ENCODE peak calls at places on chromosomes 16 and 17, in four cellular contexts. W, P, H and M are unnamed samples.

GRCh38 chr17:27158390-27158789 is 135.5 kb upstream of the WSB1 start:
- DNase-seq in W (no peak), P (no peak), H (no peak), M (no peak)

GRCh38 chr16:50509521-50510341 is 38.5 kb upstream of the NKD1 start:
- DNase-seq in W (no peak), P (no peak), H (no peak), M (peak)

GRCh38 chr17:15321556-15322250 is 19.7 kb downstream of the TEKT3 start:
- DNase-seq in W (no peak), P (no peak), H (no peak), M (no peak)

GRCh38 chr17:81148986-81149533 is 16.2 kb upstream of the PVALEF start:
- DNase-seq in W (no peak), P (no peak), H (no peak), M (no peak)

GRCh38 chr17:21513012-21513570 is 136.9 kb downstream of the KCNJ12 start:
- DNase-seq in W (peak), P (peak), H (peak), M (peak)

GRCh38 chr17:40021471-40021961 is 6.3 kb downstream of the CSF3 start:
- DNase-seq in W (peak), P (no peak), H (peak), M (no peak)

GRCh38 chr16:46972971-46973456 is 460 bp downstream of the DNAJA2 start:
- DNase-seq in W (peak), P (no peak), H (no peak), M (no peak)

GRCh38 chr17:10127819-10128375 is 70.5 kb downstream of the GAS7 start:
- DNase-seq in W (no peak), P (peak), H (no peak), M (no peak)

GRCh38 chr17:82615084-82616020 is 32.9 kb downstream of the WDR45B start:
- DNase-seq in W (no peak), P (no peak), H (no peak), M (no peak)

GRCh38 chr16:10920726-10921427 is 21.4 kb downstream of the DEXI start:
- DNase-seq in W (no peak), P (no peak), H (no peak), M (no peak)

GRCh38 chr16:57653936-57654335 is 14.2 kb upstream of the ADGRG3 start:
- DNase-seq in W (no peak), P (no peak), H (peak), M (no peak)

GRCh38 chr16:75471723-75472634 is 7.5 kb upstream of the TMEM170A start:
- DNase-seq in W (peak), P (peak), H (peak), M (no peak)

GRCh38 chr17:34519286-34519685 is 60.1 kb upstream of the TMEM132E start:
- DNase-seq in W (no peak), P (no peak), H (no peak), M (no peak)

GRCh38 chr17:70239391-70239826 is 70.1 kb downstream of the KCNJ2 start:
- DNase-seq in W (no peak), P (no peak), H (no peak), M (no peak)

GRCh38 chr17:31499771-31500554 is 108.5 kb downstream of the RAB11FIP4 start:
- DNase-seq in W (peak), P (no peak), H (peak), M (no peak)

GRCh38 chr17:31842416-31843381 is 16.3 kb downstream of the COPRS start:
- DNase-seq in W (peak), P (peak), H (peak), M (peak)

GRCh38 chr17:77414811-77415400 is 274.1 kb downstream of the SEC14L1 start:
- DNase-seq in W (no peak), P (no peak), H (no peak), M (no peak)

GRCh38 chr16:7268182-7268581 is 64.5 kb upstream of the RBFOX1 start:
- DNase-seq in W (no peak), P (no peak), H (no peak), M (no peak)

GRCh38 chr16:89853306-89853993 is 19.9 kb upstream of the TCF25 start:
- DNase-seq in W (no peak), P (no peak), H (no peak), M (no peak)

GRCh38 chr17:76707985-76708807 is 2.6 kb downstream of the MXRA7 start:
- DNase-seq in W (no peak), P (no peak), H (no peak), M (no peak)

GRCh38 chr17:30378191-30378796 is 433 bp upstream of the CPD start:
- DNase-seq in W (no peak), P (no peak), H (no peak), M (no peak)

GRCh38 chr17:57877803-57878202 is 28.0 kb upstream of the MRPS23 start:
- DNase-seq in W (no peak), P (no peak), H (no peak), M (no peak)

GRCh38 chr16:10939649-10940206 is 2.5 kb downstream of the DEXI start:
- DNase-seq in W (no peak), P (no peak), H (no peak), M (no peak)

GRCh38 chr17:39058524-39058923 is 91.3 kb upstream of the FBXO47 start:
- DNase-seq in W (no peak), P (no peak), H (no peak), M (no peak)

GRCh38 chr17:19702231-19702641 is 14.1 kb downstream of the SLC47A2 start:
- DNase-seq in W (no peak), P (no peak), H (no peak), M (no peak)

GRCh38 chr17:47205419-47205963 is 3.7 kb upstream of the MYL4 start:
- DNase-seq in W (peak), P (peak), H (peak), M (no peak)

GRCh38 chr17:30366536-30366935 is 12.2 kb upstream of the CPD start:
- DNase-seq in W (no peak), P (no peak), H (no peak), M (no peak)

GRCh38 chr17:2235792-2236365 is 67.7 kb downstream of the SMG6 start:
- DNase-seq in W (no peak), P (no peak), H (no peak), M (no peak)
- TF ChIP-seq CTCF in W (no peak), P (no peak), H (no peak), M (no peak)

DNA sequence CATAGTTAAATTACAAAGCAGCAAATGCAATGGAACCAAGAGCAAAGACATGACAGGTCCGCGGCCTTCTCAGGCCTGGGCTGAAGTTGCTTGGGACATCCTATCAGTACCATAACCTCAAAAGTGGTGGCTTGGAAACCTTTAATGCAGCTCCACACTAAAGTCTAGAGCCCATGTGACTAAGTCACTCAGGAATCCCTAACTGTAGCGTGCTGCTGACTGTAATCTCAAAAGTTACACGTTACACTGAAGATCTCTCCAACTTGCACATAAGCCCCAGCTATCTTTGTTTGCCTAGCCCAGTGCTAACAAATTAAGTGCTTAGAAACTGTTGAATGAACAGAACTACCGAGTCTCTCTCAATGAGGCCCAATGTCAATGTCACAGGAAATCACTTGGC is 27.8 kb downstream of the NUP88 start:
- DNase-seq in W (no peak), P (no peak), H (no peak), M (no peak)
- TF ChIP-seq CTCF in W (no peak), P (no peak), H (no peak), M (no peak)

DNA sequence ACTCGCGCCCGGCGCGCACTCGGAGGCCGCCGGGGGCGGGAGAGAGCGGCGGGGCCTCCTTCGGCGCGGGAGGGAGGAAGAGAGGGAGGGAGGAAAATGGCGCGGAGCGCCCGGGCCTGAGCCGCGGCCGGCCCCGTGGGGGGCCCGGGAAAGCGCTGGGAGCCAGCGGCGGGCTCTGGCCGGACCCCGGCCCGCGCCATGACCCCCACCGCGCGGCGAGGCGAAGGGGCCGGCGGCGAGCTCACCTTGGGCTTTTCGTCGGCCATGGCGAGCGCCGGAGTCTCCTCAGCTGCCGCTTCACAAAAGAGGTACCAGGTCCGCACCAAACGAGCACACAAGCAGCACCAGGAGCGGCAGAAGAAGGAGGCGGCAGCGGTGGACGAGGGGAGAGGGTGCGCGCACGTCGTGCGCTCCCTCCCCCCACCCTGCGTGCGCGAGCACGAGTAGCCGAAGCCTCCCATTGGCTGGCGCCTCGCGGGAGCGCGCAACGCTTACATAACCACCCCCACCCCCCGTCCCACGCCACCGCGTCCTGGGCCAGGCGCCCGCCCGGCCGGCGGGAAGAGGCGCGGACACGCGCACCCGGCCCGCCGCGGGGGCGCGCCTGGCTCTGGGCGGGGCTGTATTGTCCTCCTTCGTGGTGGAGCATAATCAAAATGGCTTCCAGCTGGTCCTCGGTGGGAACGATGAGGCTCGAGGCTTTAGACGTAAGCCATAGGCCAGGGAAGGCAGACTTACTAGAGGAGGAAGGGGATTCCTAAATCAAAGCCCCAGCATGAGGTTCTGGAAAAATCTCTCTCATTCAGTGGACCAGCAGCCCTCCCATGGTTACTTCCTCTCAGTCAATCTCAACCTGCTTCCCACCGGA is at the start of gene SUMO2:
- DNase-seq in W (peak), P (peak), H (peak), M (peak)
- TF ChIP-seq CTCF in W (no peak), P (peak), H (peak), M (peak)

DNA sequence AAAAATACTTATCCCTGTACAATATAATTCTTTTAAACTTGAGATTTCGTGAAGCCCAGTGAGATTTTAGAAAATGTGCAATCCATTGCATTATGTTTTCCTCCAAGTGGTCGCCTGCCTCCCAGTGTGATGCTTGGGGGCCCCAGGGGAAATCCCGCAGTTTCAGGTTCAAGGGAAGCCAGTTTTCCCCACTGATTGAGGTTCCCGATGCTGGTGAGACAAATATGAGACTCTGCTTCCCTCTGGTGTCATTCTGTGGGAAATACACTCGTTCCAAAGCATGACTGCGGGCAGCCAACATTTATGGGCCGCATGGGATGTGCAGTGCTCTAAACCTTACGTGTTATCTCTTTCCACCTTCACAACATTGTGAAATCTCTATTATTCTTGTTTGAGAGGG is 200.8 kb downstream of the PRKCB start:
- DNase-seq in W (no peak), P (no peak), H (peak), M (no peak)
- TF ChIP-seq CTCF in W (peak), P (peak), H (peak), M (peak)

GRCh38 chr17:7046127-7046724 is 2.3 kb upstream of the SLC16A11 start:
- DNase-seq in W (peak), P (no peak), H (peak), M (peak)
- TF ChIP-seq CTCF in W (peak), P (peak), H (peak), M (peak)